ENCODE peak calls at places on chromosomes 16 and 17, in eight cellular contexts. N is NCI-H1436 treated with DMSO at 0.1 percent for 48 hours, F is amniotic stem cell, S is mammary epithelial cell, J is hypothalamus, C is progenitor cell of endocrine pancreas, H is right atrium auricular region, A is left cardiac atrium. W is an unnamed sample.

GRCh38 chr16:14350081-14350480 is 279.0 kb downstream of the MRTFB start:
- DNase-seq in N (no peak), F (no peak), S (no peak), J (no peak), C (no peak), H (no peak), A (no peak), W (no peak)

GRCh38 chr17:41811549-41812175 is at the start of gene P3H4:
- DNase-seq in N (peak; percentile 23), F (peak; percentile 42), S (peak; percentile 79), J (peak; percentile 70), C (peak; percentile 73), H (no peak), A (peak; percentile 83), W (peak; percentile 57)

GRCh38 chr17:68484458-68484857 is 27.2 kb upstream of the WIPI1 start:
- DNase-seq in N (no peak), F (no peak), S (no peak), J (no peak), C (no peak), H (no peak), A (no peak), W (no peak)

GRCh38 chr17:30950669-30951399 is 20.0 kb upstream of the RNF135 start:
- DNase-seq in N (peak; percentile 66), F (no peak), S (peak; percentile 69), J (peak; percentile 26), C (no peak), H (peak; percentile 77), A (peak; percentile 69), W (no peak)

GRCh38 chr17:81794509-81794908 is 9.4 kb upstream of the GCGR start:
- DNase-seq in N (no peak), F (no peak), S (no peak), J (no peak), C (no peak), H (no peak), A (no peak), W (no peak)

GRCh38 chr16:5450435-5451104 is 353.0 kb upstream of the EEF2KMT start:
- DNase-seq in N (no peak), F (no peak), S (no peak), J (no peak), C (no peak), H (no peak), A (no peak), W (no peak)

GRCh38 chr17:82441686-82442487 is 8.7 kb downstream of the CYBC1 start:
- DNase-seq in N (no peak), F (no peak), S (no peak), J (no peak), C (no peak), H (no peak), A (no peak), W (no peak)

GRCh38 chr17:47806026-47806912 is 15.3 kb downstream of the OSBPL7 start:
- DNase-seq in N (no peak), F (no peak), S (no peak), J (no peak), C (no peak), H (no peak), A (no peak), W (no peak)

GRCh38 chr17:48441231-48441711 is 11.3 kb upstream of the SKAP1 start:
- DNase-seq in N (no peak), F (no peak), S (no peak), J (no peak), C (no peak), H (no peak), A (no peak), W (peak; percentile 41)

GRCh38 chr17:306116-306515 is 46.5 kb downstream of the RPH3AL start:
- DNase-seq in N (no peak), F (no peak), S (no peak), J (no peak), C (no peak), H (no peak), A (peak; percentile 20), W (no peak)

GRCh38 chr16:46929378-46930332 is 43.8 kb downstream of the DNAJA2 start:
- DNase-seq in N (no peak), F (peak; percentile 13), S (peak; percentile 31), J (peak; percentile 77), C (peak; percentile 71), H (peak; percentile 60), A (peak; percentile 62), W (peak; percentile 55)

GRCh38 chr16:31083981-31084380 is 4.8 kb downstream of the PRSS53 start:
- DNase-seq in N (no peak), F (no peak), S (no peak), J (no peak), C (no peak), H (no peak), A (no peak), W (no peak)

GRCh38 chr16:28491080-28491969 is 549 bp downstream of the CLN3 start:
- DNase-seq in N (no peak), F (peak; percentile 2), S (peak; percentile 61), J (peak; percentile 52), C (peak; percentile 28), H (no peak), A (peak; percentile 47), W (no peak)

GRCh38 chr16:50741225-50741807 is 570 bp upstream of the CYLD start:
- DNase-seq in N (no peak), F (no peak), S (peak; percentile 64), J (no peak), C (no peak), H (no peak), A (peak; percentile 41), W (no peak)

GRCh38 chr17:21283482-21284318 is 811 bp upstream of the MAP2K3 start:
- DNase-seq in N (no peak), F (no peak), S (no peak), J (no peak), C (no peak), H (no peak), A (peak; percentile 57), W (no peak)

GRCh38 chr17:72726936-72727335 is 365.6 kb downstream of the SLC39A11 start:
- DNase-seq in N (no peak), F (no peak), S (peak; percentile 51), J (no peak), C (no peak), H (no peak), A (no peak), W (peak; percentile 66)

GRCh38 chr17:1916963-1917715 is 87.3 kb downstream of the RPA1 start:
- DNase-seq in N (no peak), F (no peak), S (no peak), J (no peak), C (no peak), H (no peak), A (no peak), W (no peak)

GRCh38 chr16:57903656-57904055 is 67.3 kb downstream of the CNGB1 start:
- DNase-seq in N (no peak), F (no peak), S (no peak), J (no peak), C (no peak), H (no peak), A (no peak), W (no peak)

GRCh38 chr17:48722924-48723554 is at the start of gene PRAC2:
- DNase-seq in N (no peak), F (no peak), S (no peak), J (no peak), C (no peak), H (no peak), A (no peak), W (no peak)

GRCh38 chr16:55042556-55043432 is 112.1 kb downstream of the IRX5 start:
- DNase-seq in N (no peak), F (no peak), S (no peak), J (no peak), C (no peak), H (peak; percentile 46), A (no peak), W (no peak)

GRCh38 chr17:55587608-55588139 is 76.4 kb upstream of the SMIM36 start:
- DNase-seq in N (no peak), F (no peak), S (no peak), J (no peak), C (no peak), H (peak; percentile 74), A (no peak), W (no peak)

GRCh38 chr16:67384778-67385510 is 8.4 kb downstream of the TPPP3 start:
- DNase-seq in N (no peak), F (no peak), S (no peak), J (no peak), C (no peak), H (no peak), A (no peak), W (no peak)

GRCh38 chr16:51500306-51500705 is 349.2 kb upstream of the SALL1 start:
- DNase-seq in N (no peak), F (no peak), S (peak; percentile 14), J (no peak), C (no peak), H (no peak), A (no peak), W (no peak)

GRCh38 chr16:50627419-50627818 is 53.7 kb downstream of the SNX20 start:
- DNase-seq in N (no peak), F (no peak), S (peak; percentile 16), J (no peak), C (no peak), H (peak; percentile 64), A (peak; percentile 63), W (no peak)

GRCh38 chr16:24568392-24568791 is 29.0 kb downstream of the RBBP6 start:
- DNase-seq in N (no peak), F (no peak), S (peak; percentile 8), J (no peak), C (no peak), H (no peak), A (no peak), W (no peak)

GRCh38 chr16:88286301-88286923 is 96.3 kb upstream of the ZNF469 start:
- DNase-seq in N (no peak), F (no peak), S (no peak), J (no peak), C (no peak), H (no peak), A (no peak), W (no peak)

GRCh38 chr16:64738321-64738960 is 383.4 kb downstream of the CDH11 start:
- DNase-seq in N (no peak), F (no peak), S (no peak), J (no peak), C (no peak), H (no peak), A (no peak), W (no peak)

GRCh38 chr17:45190503-45191282 is 29.0 kb downstream of the HEXIM2 start:
- DNase-seq in N (no peak), F (no peak), S (no peak), J (no peak), C (no peak), H (no peak), A (no peak), W (no peak)

GRCh38 chr16:78199325-78200022 is 100.0 kb downstream of the WWOX start:
- DNase-seq in N (no peak), F (no peak), S (no peak), J (no peak), C (no peak), H (no peak), A (no peak), W (no peak)

GRCh38 chr17:77526728-77527355 is 386.1 kb downstream of the SEC14L1 start:
- DNase-seq in N (no peak), F (no peak), S (no peak), J (no peak), C (no peak), H (no peak), A (no peak), W (no peak)

GRCh38 chr16:1080801-1081733 is 8.5 kb downstream of the SSTR5 start:
- DNase-seq in N (no peak), F (no peak), S (no peak), J (no peak), C (no peak), H (no peak), A (no peak), W (no peak)

GRCh38 chr16:48479955-48480354 is 94.7 kb upstream of the SIAH1 start:
- DNase-seq in N (no peak), F (no peak), S (no peak), J (no peak), C (no peak), H (no peak), A (no peak), W (no peak)

W was measured in CD8-positive, alpha-beta T cell.